ENCODE peak calls at places on chromosomes 11 and 22, in eight cellular contexts. N is neural progenitor cell, Y is right lobe of liver, F is HCT116, Z is esophagus squamous epithelium, L is thoracic aorta, C is heart right ventricle, E is ovary. P is an unnamed sample.

GRCh38 chr11:107969219-107969618 is 39.5 kb upstream of the CUL5 start:
- DNase-seq in N (no peak), Y (no peak), F (peak), Z (no peak), L (no peak), C (no peak), E (no peak), P (no peak)

GRCh38 chr11:61828629-61829407 is 718 bp downstream of the FADS2 start:
- DNase-seq in N (peak), Y (peak), F (no peak), Z (no peak), L (no peak), C (peak), E (peak), P (no peak)

GRCh38 chr22:35596821-35597220 is 20.3 kb downstream of the MB start:
- DNase-seq in N (no peak), Y (no peak), F (no peak), Z (no peak), L (no peak), C (peak), E (peak), P (no peak)

GRCh38 chr22:49999063-49999900 is 13.3 kb downstream of the IL17REL start:
- DNase-seq in N (peak), Y (no peak), F (no peak), Z (no peak), L (peak), C (no peak), E (no peak), P (no peak)

GRCh38 chr11:10382518-10382917 is 72.5 kb upstream of the AMPD3 start:
- DNase-seq in N (no peak), Y (no peak), F (peak), Z (no peak), L (no peak), C (no peak), E (no peak), P (no peak)

GRCh38 chr11:36446135-36446534 is 63.9 kb downstream of the TRAF6 start:
- DNase-seq in N (no peak), Y (no peak), F (no peak), Z (no peak), L (no peak), C (no peak), E (no peak), P (no peak)

GRCh38 chr11:95154514-95154913 is 64.9 kb downstream of the ENDOD1 start:
- DNase-seq in N (peak), Y (peak), F (peak), Z (no peak), L (no peak), C (peak), E (peak), P (no peak)

GRCh38 chr11:118497831-118498230 is 29.4 kb upstream of the TTC36 start:
- DNase-seq in N (no peak), Y (no peak), F (no peak), Z (no peak), L (no peak), C (no peak), E (no peak), P (peak)

GRCh38 chr11:44899959-44900358 is 50.7 kb downstream of the TP53I11 start:
- DNase-seq in N (peak), Y (no peak), F (peak), Z (no peak), L (no peak), C (no peak), E (no peak), P (peak)

GRCh38 chr11:128343870-128344269 is 243.5 kb downstream of the ETS1 start:
- DNase-seq in N (no peak), Y (no peak), F (no peak), Z (no peak), L (no peak), C (no peak), E (no peak), P (no peak)

GRCh38 chr11:3642071-3642951 is 519 bp upstream of the ART5 start:
- DNase-seq in N (peak), Y (peak), F (peak), Z (no peak), L (peak), C (peak), E (peak), P (peak)

GRCh38 chr22:38347944-38348750 is 30.9 kb upstream of the CSNK1E start:
- DNase-seq in N (no peak), Y (no peak), F (no peak), Z (no peak), L (no peak), C (no peak), E (no peak), P (no peak)

GRCh38 chr22:20653795-20654342 is 120.0 kb upstream of the SERPIND1 start:
- DNase-seq in N (no peak), Y (no peak), F (no peak), Z (no peak), L (no peak), C (no peak), E (no peak), P (no peak)

GRCh38 chr22:47674600-47674999 is 912.1 kb downstream of the TBC1D22A start:
- DNase-seq in N (no peak), Y (no peak), F (no peak), Z (no peak), L (no peak), C (no peak), E (no peak), P (no peak)

GRCh38 chr11:120326845-120327281 is 1.8 kb downstream of the TLCD5 start:
- DNase-seq in N (no peak), Y (no peak), F (no peak), Z (no peak), L (no peak), C (no peak), E (no peak), P (peak)

GRCh38 chr11:121040614-121041002 is 16.7 kb downstream of the TBCEL start:
- DNase-seq in N (no peak), Y (no peak), F (no peak), Z (no peak), L (no peak), C (no peak), E (no peak), P (no peak)

GRCh38 chr11:118927554-118928107 is 1.9 kb upstream of the BCL9L start:
- DNase-seq in N (no peak), Y (no peak), F (no peak), Z (no peak), L (no peak), C (no peak), E (no peak), P (no peak)

GRCh38 chr11:130097285-130097684 is 27.6 kb downstream of the APLP2 start:
- DNase-seq in N (no peak), Y (no peak), F (no peak), Z (no peak), L (no peak), C (no peak), E (no peak), P (no peak)

GRCh38 chr11:128933481-128934178 is 9.0 kb downstream of the TP53AIP1 start:
- DNase-seq in N (no peak), Y (no peak), F (no peak), Z (no peak), L (no peak), C (no peak), E (no peak), P (no peak)

GRCh38 chr22:35510481-35510934 is 30.1 kb upstream of the RASD2 start:
- DNase-seq in N (no peak), Y (no peak), F (no peak), Z (no peak), L (no peak), C (no peak), E (no peak), P (no peak)

GRCh38 chr11:106179048-106179447 is 101.6 kb downstream of the AASDHPPT start:
- DNase-seq in N (no peak), Y (no peak), F (no peak), Z (no peak), L (no peak), C (no peak), E (no peak), P (no peak)

GRCh38 chr11:45650166-45651095 is 15.0 kb downstream of the CHST1 start:
- DNase-seq in N (peak), Y (peak), F (no peak), Z (no peak), L (no peak), C (no peak), E (no peak), P (no peak)

GRCh38 chr11:125464266-125464662 is 31.8 kb downstream of the FEZ1 start:
- DNase-seq in N (no peak), Y (no peak), F (no peak), Z (no peak), L (no peak), C (no peak), E (no peak), P (peak)

GRCh38 chr11:104323841-104324240 is 159.9 kb upstream of the PDGFD start:
- DNase-seq in N (no peak), Y (no peak), F (no peak), Z (no peak), L (no peak), C (no peak), E (no peak), P (no peak)

GRCh38 chr22:31695423-31695822 is 33.4 kb upstream of the PISD start:
- DNase-seq in N (no peak), Y (no peak), F (no peak), Z (no peak), L (no peak), C (no peak), E (no peak), P (no peak)

GRCh38 chr22:49010086-49010863 is 817.4 kb downstream of the BRD1 start:
- DNase-seq in N (no peak), Y (peak), F (no peak), Z (no peak), L (no peak), C (no peak), E (no peak), P (no peak)

GRCh38 chr11:93054881-93055280 is 85.4 kb downstream of the MTNR1B start:
- DNase-seq in N (no peak), Y (no peak), F (peak), Z (no peak), L (no peak), C (no peak), E (no peak), P (peak)

GRCh38 chr22:32917577-32918375 is 116.3 kb downstream of the TIMP3 start:
- DNase-seq in N (peak), Y (no peak), F (no peak), Z (no peak), L (no peak), C (peak), E (no peak), P (no peak)

GRCh38 chr11:76206327-76207081 is at the start of gene WNT11:
- DNase-seq in N (peak), Y (no peak), F (no peak), Z (no peak), L (no peak), C (peak), E (peak), P (peak)

GRCh38 chr11:24935059-24935458 is 438.2 kb downstream of the LUZP2 start:
- DNase-seq in N (no peak), Y (no peak), F (no peak), Z (no peak), L (no peak), C (no peak), E (no peak), P (no peak)

GRCh38 chr11:64650923-64651523 is 60.0 kb downstream of the SLC22A12 start:
- DNase-seq in N (peak), Y (no peak), F (peak), Z (no peak), L (no peak), C (no peak), E (no peak), P (peak)

GRCh38 chr11:2574043-2574552 is 125.7 kb downstream of the KCNQ1OT1 start:
- DNase-seq in N (no peak), Y (peak), F (no peak), Z (no peak), L (no peak), C (no peak), E (no peak), P (no peak)

GRCh38 chr11:110434952-110435779 is 5.4 kb downstream of the FDX1 start:
- DNase-seq in N (no peak), Y (no peak), F (peak), Z (no peak), L (no peak), C (no peak), E (no peak), P (no peak)
- TF ChIP-seq CTCF in N (peak), Y (peak), F (peak), Z (no peak), L (no peak), C (no peak), E (no peak), P (peak)

GRCh38 chr11:35147273-35147672 is 8.3 kb downstream of the CD44 start:
- DNase-seq in N (no peak), Y (no peak), F (no peak), Z (no peak), L (no peak), C (no peak), E (no peak), P (no peak)

GRCh38 chr11:35145249-35145648 is 6.3 kb downstream of the CD44 start:
- DNase-seq in N (no peak), Y (no peak), F (no peak), Z (no peak), L (no peak), C (no peak), E (no peak), P (peak)

GRCh38 chr11:35144811-35145210 is 5.8 kb downstream of the CD44 start:
- DNase-seq in N (no peak), Y (no peak), F (no peak), Z (no peak), L (no peak), C (no peak), E (no peak), P (peak)

GRCh38 chr11:35146711-35147110 is 7.7 kb downstream of the CD44 start:
- DNase-seq in N (no peak), Y (no peak), F (no peak), Z (no peak), L (no peak), C (no peak), E (no peak), P (no peak)

GRCh38 chr11:35146074-35146521 is 7.1 kb downstream of the CD44 start:
- DNase-seq in N (no peak), Y (no peak), F (no peak), Z (no peak), L (no peak), C (no peak), E (no peak), P (no peak)
- H3K27ac ChIP-seq in N (no peak), Y (no peak), F (peak), Z (peak), L (no peak), C (no peak), E (no peak), P (no peak)

DNA sequence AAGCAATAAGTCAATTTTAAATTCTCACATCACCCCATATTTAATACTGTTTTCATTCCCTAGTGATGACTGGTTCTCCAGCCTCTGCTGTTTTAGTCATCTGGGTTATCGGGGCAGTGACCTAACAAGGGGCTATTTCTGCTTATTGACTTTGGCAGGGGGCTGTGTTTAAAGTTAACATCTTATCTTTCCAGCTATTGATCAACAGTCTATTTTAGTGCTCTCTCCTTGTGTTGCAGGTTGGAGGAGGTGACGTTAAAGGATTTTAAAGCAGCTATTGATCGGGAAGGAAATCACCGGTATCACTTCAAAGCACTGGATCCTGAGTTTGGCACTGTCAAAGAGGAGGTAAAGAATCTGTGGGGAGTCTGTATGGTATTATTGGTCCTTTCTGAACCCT is 7.7 kb upstream of the DLAT start:
- DNase-seq in N (no peak), Y (peak), F (no peak), Z (no peak), L (no peak), C (no peak), E (no peak), P (peak)
- H3K4me3 ChIP-seq in N (no peak), Y (no peak), F (no peak), Z (no peak), L (no peak), C (no peak), E (no peak), P (no peak)

DNA sequence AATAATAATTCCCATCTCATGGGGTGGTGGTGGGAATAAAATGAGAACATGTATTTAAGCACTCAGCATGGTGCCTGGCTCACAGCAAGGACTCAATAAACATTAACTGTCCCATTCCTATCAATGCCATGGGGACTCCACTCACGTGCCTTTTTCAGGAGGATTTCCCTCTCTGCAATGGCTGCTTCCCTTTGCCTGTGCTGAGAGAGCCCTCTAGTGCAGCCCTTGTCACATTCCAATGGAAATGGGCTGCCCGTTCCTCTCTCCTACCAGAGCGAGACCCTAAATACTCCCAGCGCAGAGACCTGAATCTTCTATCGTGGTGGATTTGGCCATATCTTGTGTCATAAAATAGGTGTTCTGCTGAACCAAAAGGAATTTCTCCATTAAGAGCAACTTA is 621.5 kb upstream of the B3GAT1 start:
- DNase-seq in N (peak), Y (no peak), F (no peak), Z (no peak), L (no peak), C (peak), E (no peak), P (peak)
- TF ChIP-seq CTCF in N (peak), Y (no peak), F (peak), Z (no peak), L (no peak), C (peak), E (no peak), P (peak)

GRCh38 chr22:44033689-44034088 is 9.6 kb downstream of the PARVB start:
- DNase-seq in N (no peak), Y (no peak), F (no peak), Z (no peak), L (no peak), C (no peak), E (no peak), P (peak)
- H3K27ac ChIP-seq in N (no peak), Y (no peak), F (no peak), Z (no peak), L (no peak), C (peak), E (no peak), P (no peak)

P was measured in brain microvascular endothelial cell.